ENCODE peak calls at places on chromosomes 4 and X, in nine cellular contexts. A is psoas muscle, U is GM06990, S is transverse colon, D is neural progenitor cell, Q is prostate gland, C is adrenal gland, Y is H1, X is thoracic aorta. R is an unnamed sample.

GRCh38 chr4:87363552-87363951 is 27.4 kb downstream of the HSD17B11 start:
- DNase-seq in A (no peak), U (no peak), S (no peak), D (no peak), Q (no peak), C (no peak), Y (no peak), X (no peak), R (no peak)

GRCh38 chr4:141248029-141248428 is 27.3 kb downstream of the ZNF330 start:
- DNase-seq in A (no peak), U (no peak), S (no peak), D (no peak), Q (no peak), C (peak; percentile 1), Y (no peak), X (no peak), R (no peak)

GRCh38 chr4:121778991-121779628 is 14.1 kb upstream of the SMIM43 start:
- DNase-seq in A (no peak), U (no peak), S (no peak), D (peak; percentile 38), Q (no peak), C (no peak), Y (no peak), X (no peak), R (no peak)

GRCh38 chr4:109164011-109164410 is 138.4 kb downstream of the COL25A1 start:
- DNase-seq in A (no peak), U (no peak), S (no peak), D (peak; percentile 76), Q (no peak), C (no peak), Y (no peak), X (no peak), R (no peak)

GRCh38 chr4:64271601-64272081 is 137.6 kb downstream of the TECRL start:
- DNase-seq in A (peak; percentile 20), U (no peak), S (no peak), D (no peak), Q (no peak), C (no peak), Y (no peak), X (no peak), R (no peak)

GRCh38 chr4:182219400-182219799 is 23.8 kb upstream of the TENM3 start:
- DNase-seq in A (no peak), U (no peak), S (no peak), D (no peak), Q (no peak), C (no peak), Y (no peak), X (no peak), R (no peak)

GRCh38 chrX:68203656-68204055 is 229.6 kb downstream of the OPHN1 start:
- DNase-seq in A (no peak), U (no peak), S (no peak), D (no peak), Q (no peak), C (no peak), Y (no peak), X (no peak), R (no peak)

GRCh38 chr4:76850010-76850441 is 47.9 kb downstream of the SOWAHB start:
- DNase-seq in A (no peak), U (no peak), S (no peak), D (no peak), Q (peak; percentile 81), C (peak; percentile 61), Y (no peak), X (no peak), R (no peak)

GRCh38 chrX:52933976-52934703 is 24.2 kb downstream of the FAM156A start:
- DNase-seq in A (no peak), U (no peak), S (no peak), D (peak; percentile 94), Q (no peak), C (no peak), Y (no peak), X (no peak), R (no peak)

GRCh38 chr4:123060039-123060770 is 137.8 kb upstream of the NUDT6 start:
- DNase-seq in A (no peak), U (no peak), S (no peak), D (no peak), Q (no peak), C (no peak), Y (no peak), X (no peak), R (no peak)
- TF ChIP-seq CTCF in A (no peak), U (no peak), S (no peak), D (peak; percentile 7), Q (no peak), C (no peak), Y (no peak), X (no peak), R (no peak)

DNA sequence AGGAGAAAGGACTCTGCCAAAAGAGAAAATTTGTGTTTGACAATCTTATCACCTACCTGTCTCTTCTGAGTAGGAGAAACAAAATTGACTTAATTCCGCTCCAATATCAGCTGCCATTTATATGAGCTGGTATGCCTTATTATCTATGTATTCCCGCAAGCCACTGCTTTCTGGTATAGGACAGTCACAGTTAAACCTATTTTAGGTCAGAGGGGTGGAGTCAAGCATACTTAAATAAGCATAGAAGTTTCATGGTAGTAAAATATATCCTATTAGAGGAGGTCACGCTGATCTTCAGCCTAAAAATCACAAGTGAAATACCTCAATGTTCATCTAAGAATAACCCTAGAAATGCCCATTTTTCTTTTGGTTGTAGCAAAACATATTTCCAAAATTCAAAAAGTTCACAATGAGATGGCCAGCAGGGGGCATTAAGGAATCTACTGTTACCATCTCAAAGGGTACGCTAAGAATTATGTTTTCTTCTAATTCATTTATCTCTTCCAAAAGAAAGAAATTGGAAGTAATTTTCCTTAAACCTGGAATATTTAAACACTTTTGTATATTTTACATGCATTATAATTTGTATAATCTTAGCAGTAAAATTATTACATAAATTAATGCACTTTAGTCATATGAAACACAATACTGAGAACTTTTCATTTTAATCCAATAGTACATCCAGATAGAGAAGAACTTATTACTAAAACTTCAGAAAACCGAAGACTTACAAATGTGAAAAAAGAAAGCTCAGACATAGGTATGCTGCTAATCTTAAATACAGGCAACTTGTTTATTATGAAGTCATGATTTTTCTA is 10.5 kb downstream of the PPAT start:
- DNase-seq in A (no peak), U (no peak), S (peak; percentile 13), D (no peak), Q (peak; percentile 32), C (peak; percentile 65), Y (no peak), X (no peak), R (no peak)
- TF ChIP-seq CTCF in A (peak; percentile 68), U (peak; percentile 63), S (peak; percentile 66), D (peak; percentile 62), Q (peak; percentile 64), C (peak; percentile 78), Y (no peak), X (peak; percentile 67), R (peak; percentile 52)

DNA sequence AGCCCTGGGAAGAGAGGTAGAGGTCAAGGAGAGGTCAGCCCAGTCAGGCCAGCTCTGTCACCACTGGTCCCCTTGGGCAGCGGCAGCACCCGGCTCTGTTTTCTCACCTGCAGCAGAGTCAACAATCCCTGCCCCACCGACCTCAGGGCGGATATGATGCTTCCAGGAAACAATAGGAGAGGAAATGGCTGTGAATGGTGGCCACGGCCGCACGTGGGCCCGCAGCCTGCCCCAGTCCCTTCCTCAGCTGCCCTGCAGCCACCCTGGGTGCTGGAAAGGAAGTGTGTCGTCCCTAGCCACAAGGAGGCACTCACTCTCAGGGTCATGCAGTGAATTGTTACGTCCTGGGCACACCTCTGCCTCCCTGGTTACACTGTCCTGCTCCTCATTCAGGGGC is 92.5 kb upstream of the ENPP6 start:
- DNase-seq in A (no peak), U (peak; percentile 79), S (peak; percentile 56), D (no peak), Q (peak; percentile 3), C (peak; percentile 23), Y (peak; percentile 52), X (no peak), R (no peak)
- TF ChIP-seq CTCF in A (no peak), U (peak; percentile 60), S (peak; percentile 51), D (peak; percentile 18), Q (peak; percentile 24), C (no peak), Y (peak; percentile 31), X (no peak), R (no peak)

GRCh38 chr4:98745372-98745771 is 87.0 kb upstream of the TSPAN5 start:
- DNase-seq in A (no peak), U (no peak), S (peak; percentile 24), D (no peak), Q (no peak), C (peak; percentile 60), Y (no peak), X (no peak), R (no peak)
- TF ChIP-seq CTCF in A (no peak), U (peak; percentile 27), S (no peak), D (no peak), Q (no peak), C (peak; percentile 20), Y (peak; percentile 29), X (no peak), R (no peak)

GRCh38 chr4:41044165-41044564 is 170.2 kb downstream of the APBB2 start:
- DNase-seq in A (no peak), U (no peak), S (no peak), D (no peak), Q (no peak), C (no peak), Y (no peak), X (no peak), R (no peak)
- TF ChIP-seq CTCF in A (no peak), U (no peak), S (no peak), D (no peak), Q (no peak), C (no peak), Y (no peak), X (no peak), R (no peak)

DNA sequence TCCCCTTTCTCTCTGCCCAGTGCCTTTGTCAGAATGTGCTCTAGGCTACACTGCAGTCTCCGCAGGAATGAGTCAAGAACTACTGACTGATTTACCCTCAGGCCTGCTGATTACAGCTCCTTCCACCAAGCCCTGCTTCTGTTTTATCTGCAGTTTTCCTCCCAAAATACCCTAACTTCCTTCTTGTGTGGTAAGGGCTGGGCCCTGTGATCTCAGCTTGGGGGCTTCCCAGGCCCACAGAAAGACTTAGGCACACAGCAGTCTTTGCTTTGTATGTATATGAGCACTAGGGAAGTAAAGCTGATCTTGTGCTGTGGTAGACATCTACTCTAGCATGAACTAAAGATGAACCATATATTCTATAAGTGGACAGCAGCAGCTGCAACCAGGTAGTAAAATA is 18.8 kb downstream of the PAK3 start:
- DNase-seq in A (no peak), U (no peak), S (no peak), D (no peak), Q (no peak), C (no peak), Y (no peak), X (no peak), R (no peak)
- TF ChIP-seq CTCF in A (no peak), U (no peak), S (no peak), D (no peak), Q (no peak), C (no peak), Y (no peak), X (no peak), R (no peak)

GRCh38 chrX:103503853-103504207 is 15.5 kb downstream of the RAB40A start:
- DNase-seq in A (no peak), U (no peak), S (no peak), D (no peak), Q (no peak), C (no peak), Y (no peak), X (no peak), R (no peak)
- TF ChIP-seq CTCF in A (no peak), U (no peak), S (no peak), D (no peak), Q (no peak), C (no peak), Y (no peak), X (no peak), R (no peak)